ENCODE peak calls at places on chromosomes 1 and 21, in five cellular contexts. One of them, this sample, is unnamed.
A peak's percentile ranks its signal among the peaks of the same experiment; 100 is the strongest.

GRCh38 chr1:92543131-92544055 is 56.7 kb upstream of the GFI1 start:
- DNase-seq in cardiac muscle cell: peak; percentile 14
- DNase-seq in A549: no peak
- DNase-seq in CD4-positive, alpha-beta T cell: no peak
- DNase-seq in dorsolateral prefrontal cortex: no peak
- DNase-seq in this sample: no peak

GRCh38 chr1:151680391-151680790 is 36.2 kb downstream of the CELF3 start:
- DNase-seq in CD4-positive, alpha-beta T cell: no peak
- DNase-seq in A549: peak; percentile 33
- DNase-seq in cardiac muscle cell: peak; percentile 14
- DNase-seq in dorsolateral prefrontal cortex: no peak
- DNase-seq in this sample: no peak

GRCh38 chr21:31279986-31280385 is 64.1 kb downstream of the TIAM1 start:
- DNase-seq in A549: no peak
- DNase-seq in dorsolateral prefrontal cortex: no peak
- DNase-seq in cardiac muscle cell: no peak
- DNase-seq in CD4-positive, alpha-beta T cell: no peak
- DNase-seq in this sample: no peak

GRCh38 chr1:225458222-225458631 is 30.4 kb upstream of the LBR start:
- DNase-seq in dorsolateral prefrontal cortex: no peak
- DNase-seq in CD4-positive, alpha-beta T cell: no peak
- DNase-seq in A549: no peak
- DNase-seq in cardiac muscle cell: peak; percentile 65
- DNase-seq in this sample: no peak

GRCh38 chr1:61157420-61157987 is 75.1 kb downstream of the NFIA start:
- DNase-seq in dorsolateral prefrontal cortex: no peak
- DNase-seq in cardiac muscle cell: peak; percentile 93
- DNase-seq in A549: no peak
- DNase-seq in CD4-positive, alpha-beta T cell: no peak
- DNase-seq in this sample: no peak

GRCh38 chr1:15948600-15949452 is 27.1 kb downstream of the ZBTB17 start:
- DNase-seq in CD4-positive, alpha-beta T cell: no peak
- DNase-seq in cardiac muscle cell: peak; percentile 97
- DNase-seq in dorsolateral prefrontal cortex: no peak
- DNase-seq in A549: no peak
- DNase-seq in this sample: peak; percentile 84

GRCh38 chr1:29520571-29521437 is 284.5 kb downstream of the PTPRU start:
- DNase-seq in dorsolateral prefrontal cortex: no peak
- DNase-seq in A549: no peak
- DNase-seq in cardiac muscle cell: no peak
- DNase-seq in CD4-positive, alpha-beta T cell: no peak
- DNase-seq in this sample: no peak

GRCh38 chr1:42730988-42731387 is 9.0 kb downstream of the CLDN19 start:
- DNase-seq in CD4-positive, alpha-beta T cell: no peak
- DNase-seq in cardiac muscle cell: no peak
- DNase-seq in A549: peak; percentile 36
- DNase-seq in dorsolateral prefrontal cortex: no peak
- DNase-seq in this sample: no peak

GRCh38 chr1:221567859-221568507 is 173.9 kb downstream of the DUSP10 start:
- DNase-seq in cardiac muscle cell: no peak
- DNase-seq in A549: no peak
- DNase-seq in dorsolateral prefrontal cortex: no peak
- DNase-seq in CD4-positive, alpha-beta T cell: no peak
- DNase-seq in this sample: no peak

GRCh38 chr1:221565718-221566117 is 176.2 kb downstream of the DUSP10 start:
- DNase-seq in dorsolateral prefrontal cortex: no peak
- DNase-seq in cardiac muscle cell: no peak
- DNase-seq in A549: no peak
- DNase-seq in CD4-positive, alpha-beta T cell: no peak
- DNase-seq in this sample: no peak

GRCh38 chr1:221562542-221563475 is 179.1 kb downstream of the DUSP10 start:
- DNase-seq in A549: no peak
- DNase-seq in dorsolateral prefrontal cortex: no peak
- DNase-seq in CD4-positive, alpha-beta T cell: no peak
- DNase-seq in cardiac muscle cell: no peak
- DNase-seq in this sample: no peak

GRCh38 chr1:221564891-221565290 is 177.0 kb downstream of the DUSP10 start:
- DNase-seq in cardiac muscle cell: no peak
- DNase-seq in A549: no peak
- DNase-seq in dorsolateral prefrontal cortex: no peak
- DNase-seq in CD4-positive, alpha-beta T cell: no peak
- DNase-seq in this sample: no peak

DNA sequence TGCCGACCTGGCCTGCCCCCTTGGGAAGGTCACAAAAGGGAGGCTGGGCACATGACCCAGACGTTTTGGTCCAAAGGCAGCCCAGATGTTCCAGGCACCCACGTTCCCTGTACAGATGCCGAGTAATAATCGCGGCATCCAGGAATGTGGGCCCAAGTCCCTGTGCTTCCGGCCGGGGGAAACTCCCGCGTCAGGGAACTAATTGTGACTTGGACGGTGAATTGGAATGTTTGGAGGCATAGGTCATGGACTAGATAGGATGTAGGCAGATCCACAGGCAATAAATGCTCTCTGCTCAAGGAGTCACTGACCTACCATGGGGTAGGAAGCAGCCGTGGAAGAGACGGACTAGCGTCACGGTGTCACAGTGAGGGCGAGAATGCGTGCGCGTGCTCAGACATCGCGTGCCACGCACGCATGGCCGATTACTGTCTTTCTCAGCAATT is 178.4 kb downstream of the DUSP10 start:
- DNase-seq in cardiac muscle cell: no peak
- DNase-seq in CD4-positive, alpha-beta T cell: no peak
- DNase-seq in dorsolateral prefrontal cortex: no peak
- DNase-seq in A549: no peak
- DNase-seq in this sample: peak; percentile 49
- H3K27ac ChIP-seq in cardiac muscle cell: no peak overlapping the region
- H3K27ac ChIP-seq in CD4-positive, alpha-beta T cell: no peak overlapping the region
- H3K27ac ChIP-seq in dorsolateral prefrontal cortex: no peak overlapping the region
- H3K27ac ChIP-seq in A549: no peak overlapping the region
- H3K27ac ChIP-seq in this sample: no peak overlapping the region

DNA sequence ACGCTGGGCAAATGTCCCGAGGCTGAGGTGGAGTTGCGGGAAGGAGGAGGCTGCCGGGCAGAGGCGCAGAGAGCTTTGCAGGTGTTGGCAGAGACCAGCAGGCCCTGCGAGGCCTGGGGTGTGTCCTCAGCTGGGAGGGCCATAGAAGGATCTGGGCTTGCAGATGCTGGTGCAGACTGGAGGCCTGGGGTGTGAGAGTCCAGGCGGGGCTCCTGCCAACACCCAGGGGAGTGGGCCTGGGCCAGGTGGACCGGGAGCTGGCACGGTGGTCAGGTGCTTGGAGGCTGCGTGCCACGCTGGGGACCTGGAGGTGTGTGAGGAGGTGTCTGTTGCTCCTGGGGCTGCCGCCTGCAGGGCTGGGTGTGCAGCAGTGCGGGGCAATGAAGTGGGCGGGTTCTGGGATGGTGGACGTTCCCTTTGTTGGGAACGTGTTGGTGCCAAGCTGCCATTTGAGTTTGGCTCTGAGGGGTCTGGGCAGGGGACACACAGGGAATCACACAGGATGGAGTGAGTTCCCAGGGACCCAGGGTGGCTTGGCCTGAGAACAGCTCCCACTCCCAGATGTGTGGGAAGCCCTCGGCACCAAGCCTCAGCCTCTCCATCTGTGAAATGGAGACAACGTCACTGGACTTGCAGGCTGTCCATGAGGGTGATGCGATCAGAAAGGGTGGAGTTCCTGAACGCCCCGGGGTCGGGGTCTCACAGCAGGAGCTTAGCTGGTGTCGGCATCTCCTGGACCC is 39.9 kb upstream of the POFUT2 start:
- DNase-seq in cardiac muscle cell: no peak
- DNase-seq in dorsolateral prefrontal cortex: peak; percentile 42
- DNase-seq in CD4-positive, alpha-beta T cell: no peak
- DNase-seq in A549: no peak
- DNase-seq in this sample: peak; percentile 50
- H3K27ac ChIP-seq in cardiac muscle cell: no peak overlapping the region
- H3K27ac ChIP-seq in dorsolateral prefrontal cortex: no peak overlapping the region
- H3K27ac ChIP-seq in CD4-positive, alpha-beta T cell: no peak overlapping the region
- H3K27ac ChIP-seq in A549: peak overlapping the region; percentile 100
- H3K27ac ChIP-seq in this sample: no peak overlapping the region

GRCh38 chr21:21464691-21465090 is 466.5 kb downstream of the NCAM2 start:
- DNase-seq in CD4-positive, alpha-beta T cell: no peak
- DNase-seq in A549: no peak
- DNase-seq in dorsolateral prefrontal cortex: no peak
- DNase-seq in cardiac muscle cell: no peak
- DNase-seq in this sample: no peak
- H3K27ac ChIP-seq in CD4-positive, alpha-beta T cell: no peak overlapping the region
- H3K27ac ChIP-seq in A549: no peak overlapping the region
- H3K27ac ChIP-seq in dorsolateral prefrontal cortex: no peak overlapping the region
- H3K27ac ChIP-seq in cardiac muscle cell: no peak overlapping the region
- H3K27ac ChIP-seq in this sample: no peak overlapping the region

GRCh38 chr1:40389234-40389815 is 15.8 kb downstream of the SMAP2 start:
- DNase-seq in cardiac muscle cell: no peak
- DNase-seq in A549: no peak
- DNase-seq in dorsolateral prefrontal cortex: no peak
- DNase-seq in CD4-positive, alpha-beta T cell: no peak
- DNase-seq in this sample: no peak

GRCh38 chr1:40392206-40392605 is 18.7 kb downstream of the SMAP2 start:
- DNase-seq in cardiac muscle cell: peak; percentile 80
- DNase-seq in CD4-positive, alpha-beta T cell: no peak
- DNase-seq in A549: no peak
- DNase-seq in dorsolateral prefrontal cortex: no peak
- DNase-seq in this sample: no peak

GRCh38 chr1:40391688-40392145 is 18.2 kb downstream of the SMAP2 start:
- DNase-seq in A549: no peak
- DNase-seq in cardiac muscle cell: no peak
- DNase-seq in dorsolateral prefrontal cortex: no peak
- DNase-seq in CD4-positive, alpha-beta T cell: no peak
- DNase-seq in this sample: no peak

GRCh38 chr1:40390857-40391256 is 17.3 kb downstream of the SMAP2 start:
- DNase-seq in cardiac muscle cell: no peak
- DNase-seq in dorsolateral prefrontal cortex: no peak
- DNase-seq in CD4-positive, alpha-beta T cell: no peak
- DNase-seq in A549: no peak
- DNase-seq in this sample: no peak

GRCh38 chr1:40389871-40390560 is 16.5 kb downstream of the SMAP2 start:
- DNase-seq in CD4-positive, alpha-beta T cell: no peak
- DNase-seq in cardiac muscle cell: peak; percentile 90
- DNase-seq in A549: peak; percentile 7
- DNase-seq in dorsolateral prefrontal cortex: no peak
- DNase-seq in this sample: no peak
- H3K27ac ChIP-seq in CD4-positive, alpha-beta T cell: peak overlapping the region; percentile 95
- H3K27ac ChIP-seq in cardiac muscle cell: no peak overlapping the region
- H3K27ac ChIP-seq in A549: no peak overlapping the region
- H3K27ac ChIP-seq in dorsolateral prefrontal cortex: peak overlapping the region; percentile 87
- H3K27ac ChIP-seq in this sample: peak overlapping the region; percentile 69

DNA sequence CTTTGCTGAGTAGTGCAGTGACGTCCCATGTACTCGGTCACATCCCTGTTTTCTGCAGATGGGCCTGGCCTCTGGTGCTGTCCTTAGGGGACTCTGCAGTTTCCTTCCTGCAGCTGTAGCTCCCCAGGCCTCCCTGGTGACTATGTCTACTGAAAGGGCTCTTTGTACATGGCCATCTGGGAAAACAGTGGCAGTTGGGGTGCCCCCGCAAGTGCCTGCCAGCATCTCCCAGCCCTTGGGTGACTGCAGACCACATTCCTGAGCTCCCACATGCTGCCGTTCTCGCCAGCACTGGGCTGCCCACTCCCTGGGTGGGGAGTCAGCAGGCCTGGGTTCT is 37.5 kb upstream of the KCNA10 start:
- DNase-seq in dorsolateral prefrontal cortex: peak; percentile 91
- DNase-seq in A549: no peak
- DNase-seq in CD4-positive, alpha-beta T cell: no peak
- DNase-seq in cardiac muscle cell: no peak
- DNase-seq in this sample: no peak
- H3K27ac ChIP-seq in dorsolateral prefrontal cortex: peak overlapping the region; percentile 87
- H3K27ac ChIP-seq in A549: no peak overlapping the region
- H3K27ac ChIP-seq in CD4-positive, alpha-beta T cell: no peak overlapping the region
- H3K27ac ChIP-seq in cardiac muscle cell: no peak overlapping the region
- H3K27ac ChIP-seq in this sample: no peak overlapping the region

This sample was measured in right cardiac atrium.